ENCODE peak calls at places on chromosomes 13 and 19, in ten cellular contexts. Z, V, N, Q, O, T, M, K, R and A are unnamed samples.

GRCh38 chr19:46639356-46640061 is 3.5 kb upstream of the GNG8 start:
- DNase-seq in M (no peak), Z (no peak), V (peak), T (no peak), K (no peak), O (no peak), N (peak), R (peak), Q (no peak), A (no peak)

GRCh38 chr13:112617754-112618375 is 29.9 kb upstream of the TUBGCP3 start:
- DNase-seq in N (no peak), O (no peak), K (no peak), T (no peak), Z (no peak), R (no peak), Q (no peak), M (no peak), V (no peak), A (no peak)

GRCh38 chr13:73169971-73170370 is 111.2 kb downstream of the KLF5 start:
- DNase-seq in N (no peak), M (no peak), O (no peak), Q (no peak), T (no peak), R (no peak), V (no peak), K (no peak), Z (no peak), A (no peak)

GRCh38 chr19:56477429-56478338 is 539 bp upstream of the ZNF667 start:
- DNase-seq in V (peak), Q (peak), O (peak), K (peak), Z (no peak), N (no peak), M (peak), T (no peak), R (peak), A (peak)

GRCh38 chr19:9406798-9407352 is 28.5 kb downstream of the ZNF266 start:
- DNase-seq in Q (peak), O (peak), N (no peak), R (no peak), M (peak), Z (peak), T (peak), K (no peak), V (peak), A (no peak)

GRCh38 chr13:58855283-58855682 is 1223.7 kb downstream of the PCDH17 start:
- DNase-seq in M (no peak), N (no peak), T (no peak), Q (no peak), K (no peak), V (no peak), R (no peak), O (no peak), Z (no peak), A (no peak)

GRCh38 chr19:43432866-43433673 is 18.4 kb downstream of the TEX101 start:
- DNase-seq in M (peak), Z (peak), T (peak), N (peak), R (peak), O (peak), K (peak), Q (peak), V (peak), A (peak)

GRCh38 chr13:113126265-113127150 is 3.9 kb downstream of the F10 start:
- DNase-seq in T (no peak), R (no peak), N (no peak), Z (no peak), Q (no peak), V (no peak), M (no peak), O (no peak), K (peak), A (no peak)

GRCh38 chr19:5057860-5058259 is 88.9 kb downstream of the KDM4B start:
- DNase-seq in T (no peak), N (no peak), O (no peak), R (peak), V (no peak), Z (peak), M (no peak), Q (peak), K (no peak), A (no peak)

GRCh38 chr13:113357529-113357928 is 6.4 kb downstream of the GRTP1 start:
- DNase-seq in N (no peak), Q (peak), Z (no peak), O (no peak), V (no peak), K (no peak), T (no peak), M (no peak), R (no peak), A (no peak)

GRCh38 chr19:55012294-55012693 is 25.8 kb downstream of the GP6 start:
- DNase-seq in N (no peak), V (no peak), Z (no peak), T (no peak), K (no peak), R (no peak), O (no peak), Q (no peak), M (no peak), A (no peak)

GRCh38 chr13:76297331-76297730 is 588.9 kb downstream of the KCTD12 start:
- DNase-seq in M (no peak), N (no peak), K (no peak), Q (no peak), T (no peak), R (no peak), Z (no peak), V (no peak), O (no peak), A (no peak)

GRCh38 chr19:10852098-10852800 is 4.0 kb downstream of the C19orf38 start:
- DNase-seq in T (no peak), O (no peak), M (no peak), Z (peak), K (no peak), Q (peak), V (no peak), R (no peak), N (no peak), A (peak)

GRCh38 chr19:23698711-23699520 is 11.9 kb upstream of the ZNF675 start:
- DNase-seq in Z (no peak), M (no peak), V (no peak), Q (peak), T (no peak), O (no peak), N (no peak), R (peak), K (no peak), A (peak)

GRCh38 chr13:67857581-67858310 is 627.6 kb upstream of the PCDH9 start:
- DNase-seq in M (no peak), R (no peak), K (no peak), V (no peak), Q (no peak), N (no peak), Z (no peak), T (no peak), O (no peak), A (no peak)

GRCh38 chr19:18933297-18933696 is 7.7 kb downstream of the HOMER3 start:
- DNase-seq in Z (no peak), T (no peak), M (no peak), K (no peak), O (no peak), N (no peak), R (no peak), Q (no peak), V (no peak), A (no peak)

GRCh38 chr13:42007844-42008243 is 40.6 kb upstream of the DGKH start:
- DNase-seq in N (no peak), Q (no peak), K (no peak), O (no peak), V (no peak), R (no peak), T (no peak), Z (no peak), M (no peak), A (no peak)

GRCh38 chr19:49085020-49085867 is at the start of gene SNRNP70:
- DNase-seq in M (peak), O (peak), K (peak), V (peak), Z (peak), Q (peak), T (peak), R (peak), N (peak), A (peak)

GRCh38 chr19:49125025-49125731 is 5.8 kb downstream of the PPFIA3 start:
- DNase-seq in Q (no peak), R (no peak), Z (no peak), K (no peak), V (no peak), O (no peak), N (peak), T (no peak), M (no peak), A (peak)

GRCh38 chr13:37791699-37792098 is 77.9 kb downstream of the TRPC4 start:
- DNase-seq in Z (no peak), M (no peak), O (no peak), N (no peak), V (no peak), R (no peak), Q (no peak), T (no peak), K (no peak), A (no peak)

GRCh38 chr13:44697058-44697457 is 120.9 kb upstream of the TSC22D1 start:
- DNase-seq in O (no peak), T (no peak), V (no peak), K (no peak), Z (no peak), R (no peak), N (no peak), M (no peak), Q (no peak), A (no peak)

GRCh38 chr19:6769006-6769637 is 1.9 kb upstream of the SH2D3A start:
- DNase-seq in O (no peak), Q (no peak), M (no peak), V (no peak), Z (peak), K (no peak), R (peak), N (no peak), T (no peak), A (no peak)

GRCh38 chr13:49419292-49419691 is 24.6 kb downstream of the CAB39L start:
- DNase-seq in Z (no peak), K (no peak), O (no peak), V (no peak), R (no peak), N (no peak), T (no peak), Q (no peak), M (no peak), A (no peak)

GRCh38 chr13:75181906-75182305 is 300.1 kb downstream of the TBC1D4 start:
- DNase-seq in K (no peak), Q (peak), V (no peak), T (no peak), N (no peak), O (no peak), R (no peak), M (no peak), Z (peak), A (no peak)